ENCODE peak calls at places on chromosomes 16 and 17, in ten cellular contexts. M is kidney epithelial cell; W is dermis microvascular lymphatic vessel endothelial cell; S is GM23248; E is GM19239; I is GM03348; Q is KBM-7; C is hepatocyte; Z is choroid plexus epithelial cell; D is stimulated activated CD4-positive, alpha-beta T cell treated with anti-CD3 and anti-CD28 coated beads, Interleukin-1b, Interleukin-23, amount 100 ng/mL, for 24 hours. R is an unnamed sample.
A peak's percentile ranks its signal among the peaks of the same experiment; 100 is the strongest.

GRCh38 chr16:87255866-87256265 is 61.3 kb downstream of the C16orf95 start:
- DNase-seq in Z (no peak), C (no peak), W (no peak), Q (no peak), I (no peak), M (no peak), E (no peak), S (no peak), D (no peak), R (no peak)

GRCh38 chr16:2088759-2089358 is 41.1 kb downstream of the TSC2 start:
- DNase-seq in C (peak; percentile 3), S (no peak), W (no peak), Q (no peak), M (no peak), D (no peak), Z (no peak), E (no peak), I (no peak), R (no peak)

GRCh38 chr16:77223184-77223583 is 24.0 kb downstream of the SYCE1L start:
- DNase-seq in Z (no peak), E (no peak), Q (no peak), C (no peak), S (peak; percentile 8), D (no peak), I (no peak), M (no peak), W (no peak), R (no peak)

GRCh38 chr16:76535-77272 is 1.3 kb upstream of the MPG start:
- DNase-seq in D (no peak), C (peak; percentile 77), E (no peak), Z (peak; percentile 68), W (peak; percentile 58), Q (peak; percentile 48), S (peak; percentile 90), M (no peak), I (peak; percentile 86), R (no peak)

GRCh38 chr17:15490634-15491261 is 23.3 kb upstream of the CDRT4 start:
- DNase-seq in I (peak; percentile 80), Z (peak; percentile 59), M (no peak), C (peak; percentile 78), D (no peak), Q (peak; percentile 88), S (peak; percentile 93), E (no peak), W (peak; percentile 98), R (no peak)

GRCh38 chr17:30519166-30519565 is 42.0 kb downstream of the GOSR1 start:
- DNase-seq in D (no peak), S (peak; percentile 48), I (no peak), C (no peak), M (no peak), E (no peak), Q (no peak), Z (no peak), W (no peak), R (no peak)

GRCh38 chr17:21232033-21232749 is 18.2 kb upstream of the TMEM11 start:
- DNase-seq in E (no peak), D (no peak), W (no peak), Z (no peak), M (no peak), Q (no peak), I (no peak), C (no peak), S (no peak), R (no peak)

GRCh38 chr16:8848231-8848938 is 20.4 kb downstream of the CARHSP1 start:
- DNase-seq in S (no peak), W (no peak), Q (no peak), E (no peak), M (no peak), C (no peak), D (no peak), I (no peak), Z (peak; percentile 30), R (no peak)

GRCh38 chr16:68823401-68823800 is 19.9 kb upstream of the TANGO6 start:
- DNase-seq in W (no peak), M (peak; percentile 70), E (no peak), S (peak; percentile 91), D (no peak), C (peak; percentile 44), I (peak; percentile 90), Q (no peak), Z (peak; percentile 92), R (no peak)

GRCh38 chr17:33014751-33015150 is 23.1 kb downstream of the SPACA3 start:
- DNase-seq in I (no peak), Z (peak; percentile 44), D (no peak), E (no peak), Q (no peak), W (no peak), M (peak; percentile 28), C (peak; percentile 45), S (no peak), R (no peak)

GRCh38 chr16:14003119-14003570 is 68.0 kb upstream of the MRTFB start:
- DNase-seq in Q (peak; percentile 79), S (peak; percentile 88), I (peak; percentile 72), D (no peak), E (no peak), C (peak; percentile 82), Z (peak; percentile 57), M (no peak), W (no peak), R (no peak)

GRCh38 chr17:55734128-55734781 is 11.6 kb upstream of the TMEM100 start:
- DNase-seq in C (no peak), E (no peak), M (no peak), D (no peak), Z (peak; percentile 33), W (no peak), Q (no peak), I (no peak), S (peak; percentile 39), R (no peak)

GRCh38 chr17:10772425-10773380 is 31.2 kb downstream of the TMEM238L start:
- DNase-seq in Z (peak; percentile 12), S (no peak), I (no peak), Q (peak; percentile 74), E (no peak), C (peak; percentile 42), D (no peak), M (no peak), W (no peak), R (no peak)

GRCh38 chr16:57469046-57469445 is 6.6 kb downstream of the POLR2C start:
- DNase-seq in I (no peak), E (no peak), M (no peak), W (no peak), Z (no peak), Q (no peak), S (no peak), D (no peak), C (no peak), R (no peak)

GRCh38 chr17:48547839-48548686 is 3.2 kb upstream of the HOXB2 start:
- DNase-seq in C (no peak), W (no peak), M (no peak), D (no peak), Z (no peak), S (peak; percentile 90), E (no peak), Q (no peak), I (peak; percentile 62), R (no peak)

GRCh38 chr16:72517154-72517553 is 345.2 kb upstream of the PMFBP1 start:
- DNase-seq in I (no peak), M (no peak), E (no peak), Z (no peak), S (no peak), W (no peak), Q (no peak), D (no peak), C (no peak), R (no peak)

GRCh38 chr17:76529643-76530488 is 7.6 kb downstream of the CYGB start:
- DNase-seq in Q (no peak), Z (peak; percentile 77), W (no peak), E (no peak), M (no peak), C (peak; percentile 81), D (no peak), S (peak; percentile 81), I (peak; percentile 73), R (no peak)

GRCh38 chr16:75559564-75560372 is 3.7 kb upstream of the TMEM231 start:
- DNase-seq in W (no peak), M (peak; percentile 7), D (no peak), Q (peak; percentile 19), S (peak; percentile 74), Z (peak; percentile 82), E (no peak), C (peak; percentile 29), I (peak; percentile 59), R (no peak)

GRCh38 chr17:51128089-51128488 is 7.4 kb upstream of the SPAG9 start:
- DNase-seq in Q (peak; percentile 38), C (no peak), Z (no peak), I (no peak), S (peak; percentile 39), M (no peak), D (no peak), E (no peak), W (no peak), R (no peak)

GRCh38 chr16:8691728-8692127 is 17.3 kb downstream of the ABAT start:
- DNase-seq in D (no peak), W (no peak), I (no peak), C (no peak), Z (no peak), M (no peak), S (no peak), Q (no peak), E (no peak), R (no peak)

GRCh38 chr17:28878981-28879380 is 18.6 kb downstream of the FLOT2 start:
- DNase-seq in E (no peak), M (no peak), S (peak; percentile 42), C (peak; percentile 69), D (no peak), W (no peak), Q (no peak), Z (peak; percentile 78), I (peak; percentile 57), R (no peak)

GRCh38 chr17:73478768-73479424 is 165.3 kb downstream of the SDK2 start:
- DNase-seq in C (no peak), E (no peak), Z (no peak), Q (peak; percentile 3), M (no peak), W (no peak), D (no peak), S (no peak), I (no peak), R (no peak)

GRCh38 chr16:69812213-69813014 is 50.3 kb downstream of the WWP2 start:
- DNase-seq in M (no peak), C (no peak), D (no peak), W (no peak), Z (no peak), S (no peak), Q (no peak), E (no peak), I (no peak), R (no peak)

GRCh38 chr17:81173354-81173753 is 7.3 kb upstream of the AATK start:
- DNase-seq in Z (peak; percentile 52), S (no peak), I (no peak), C (no peak), M (no peak), E (no peak), Q (no peak), D (no peak), W (no peak), R (no peak)

GRCh38 chr17:31425646-31426045 is 34.2 kb downstream of the RAB11FIP4 start:
- DNase-seq in Q (no peak), Z (no peak), S (no peak), C (no peak), D (no peak), W (no peak), M (no peak), I (no peak), E (no peak), R (no peak)

GRCh38 chr16:68668266-68668665 is 23.2 kb downstream of the CDH3 start:
- DNase-seq in D (no peak), S (peak; percentile 88), W (no peak), I (peak; percentile 31), Q (peak; percentile 63), E (no peak), M (peak; percentile 29), C (no peak), Z (no peak), R (no peak)

GRCh38 chr17:19940722-19941464 is 36.7 kb downstream of the AKAP10 start:
- DNase-seq in Q (no peak), W (no peak), I (no peak), E (no peak), C (peak; percentile 40), M (no peak), Z (peak; percentile 67), D (no peak), S (peak; percentile 57), R (no peak)

GRCh38 chr17:80643700-80644099 is 99.1 kb downstream of the RPTOR start:
- DNase-seq in S (no peak), E (no peak), Z (no peak), D (no peak), C (no peak), W (no peak), M (no peak), I (no peak), Q (no peak), R (no peak)